ENCODE peak calls at places on chromosomes 2 and 18, in eight cellular contexts. M, I, B, O, S, T, U and X are unnamed samples.

GRCh38 chr2:46014911-46015654 is 282.1 kb upstream of the EPAS1 start:
- DNase-seq in I (no peak), U (peak), B (no peak), T (no peak), O (no peak), M (no peak), S (no peak), X (no peak)

GRCh38 chr2:198326431-198326830 is 522.0 kb downstream of the PLCL1 start:
- DNase-seq in I (no peak), B (no peak), S (no peak), O (no peak), U (no peak), T (no peak), M (no peak), X (no peak)

GRCh38 chr2:115573756-115574155 is 1131.3 kb downstream of the DPP10 start:
- DNase-seq in O (no peak), B (no peak), I (no peak), U (no peak), M (no peak), S (no peak), T (no peak), X (no peak)

GRCh38 chr2:120367649-120368048 is 21.7 kb downstream of the INHBB start:
- DNase-seq in T (no peak), M (no peak), O (peak), B (no peak), S (no peak), U (no peak), I (no peak), X (peak)

GRCh38 chr18:67731853-67732252 is 215.3 kb upstream of the DSEL start:
- DNase-seq in M (no peak), O (no peak), S (no peak), T (no peak), B (no peak), I (no peak), U (no peak), X (peak)

GRCh38 chr18:8411492-8411891 is 197.7 kb upstream of the RAB12 start:
- DNase-seq in B (no peak), T (no peak), O (no peak), M (no peak), U (no peak), I (no peak), S (no peak), X (no peak)

GRCh38 chr2:217650716-217651360 is 352.0 kb downstream of the TNS1 start:
- DNase-seq in M (no peak), S (no peak), U (peak), T (peak), O (peak), B (no peak), I (no peak), X (peak)

GRCh38 chr18:44927127-44927849 is 246.6 kb downstream of the SETBP1 start:
- DNase-seq in T (no peak), U (no peak), M (no peak), B (no peak), O (no peak), I (no peak), S (no peak), X (no peak)

GRCh38 chr2:216159161-216159560 is 50.0 kb downstream of the XRCC5 start:
- DNase-seq in I (no peak), B (no peak), O (no peak), M (no peak), T (no peak), U (no peak), S (no peak), X (no peak)

GRCh38 chr2:107001081-107001480 is 115.1 kb upstream of the ST6GAL2 start:
- DNase-seq in U (no peak), S (no peak), I (no peak), O (no peak), T (no peak), M (no peak), B (no peak), X (no peak)

GRCh38 chr2:53829669-53830290 is 30.0 kb downstream of the GPR75 start:
- DNase-seq in I (no peak), T (no peak), O (no peak), S (no peak), B (no peak), M (no peak), U (peak), X (no peak)

GRCh38 chr2:38417745-38418689 is 40.9 kb upstream of the ATL2 start:
- DNase-seq in B (no peak), U (no peak), T (no peak), I (no peak), O (no peak), M (no peak), S (no peak), X (peak)

GRCh38 chr2:3633089-3633981 is 24.7 kb upstream of the ALLC start:
- DNase-seq in U (peak), I (peak), M (no peak), S (no peak), T (no peak), B (peak), O (peak), X (peak)

GRCh38 chr2:46847185-46847710 is 68.4 kb downstream of the MCFD2 start:
- DNase-seq in M (peak), S (no peak), I (peak), U (peak), O (peak), T (peak), B (peak), X (peak)

GRCh38 chr2:102806250-102806837 is 44.5 kb downstream of the TMEM182 start:
- DNase-seq in T (peak), I (peak), U (peak), O (peak), S (no peak), M (peak), B (peak), X (peak)

GRCh38 chr18:68763082-68763481 is 34.8 kb upstream of the CCDC102B start:
- DNase-seq in B (no peak), I (no peak), T (no peak), U (no peak), M (no peak), O (peak), S (no peak), X (peak)

GRCh38 chr2:241317391-241317790 is 1.7 kb downstream of the SEPTIN2 start:
- DNase-seq in O (no peak), U (no peak), B (no peak), M (no peak), I (no peak), S (no peak), T (no peak), X (no peak)

GRCh38 chr2:101265893-101266499 is 13.3 kb downstream of the CNOT11 start:
- DNase-seq in T (peak), S (no peak), U (no peak), O (no peak), I (no peak), M (peak), B (peak), X (peak)

GRCh38 chr2:146246734-146247523 is 1597.9 kb upstream of the ACVR2A start:
- DNase-seq in S (no peak), B (no peak), T (no peak), M (no peak), U (no peak), I (no peak), O (no peak), X (no peak)

GRCh38 chr2:141692829-141693228 is 438.0 kb downstream of the LRP1B start:
- DNase-seq in U (no peak), T (no peak), I (no peak), O (no peak), S (no peak), B (no peak), M (no peak), X (no peak)

GRCh38 chr2:223884399-223884798 is 47.0 kb upstream of the AP1S3 start:
- DNase-seq in M (no peak), T (no peak), U (no peak), O (no peak), S (no peak), B (no peak), I (no peak), X (no peak)

GRCh38 chr2:173290518-173290917 is 64.2 kb upstream of the CDCA7 start:
- DNase-seq in M (no peak), O (no peak), B (no peak), U (no peak), S (no peak), I (no peak), T (no peak), X (no peak)

GRCh38 chr2:9663008-9663879 is 32.4 kb upstream of the YWHAQ start:
- DNase-seq in B (no peak), T (no peak), O (no peak), S (no peak), M (no peak), U (no peak), I (no peak), X (no peak)

GRCh38 chr2:215369191-215369760 is 57.4 kb downstream of the ATIC start:
- DNase-seq in U (no peak), T (no peak), O (no peak), I (no peak), B (no peak), S (no peak), M (no peak), X (no peak)

GRCh38 chr2:19710230-19710629 is 191.6 kb downstream of the TTC32 start:
- DNase-seq in T (no peak), M (no peak), S (no peak), O (no peak), B (no peak), U (no peak), I (no peak), X (no peak)

GRCh38 chr18:7062844-7063243 is 54.8 kb downstream of the LAMA1 start:
- DNase-seq in M (no peak), T (no peak), U (no peak), I (no peak), O (no peak), S (no peak), B (no peak), X (no peak)

GRCh38 chr2:167140767-167141166 is 252.5 kb downstream of the XIRP2 start:
- DNase-seq in I (no peak), M (no peak), U (peak), B (no peak), S (no peak), O (peak), T (peak), X (peak)

GRCh38 chr2:1872602-1873183 is 128.4 kb upstream of the PXDN start:
- DNase-seq in I (no peak), T (no peak), S (no peak), U (no peak), O (peak), M (peak), B (no peak), X (no peak)

GRCh38 chr2:23508066-23508390 is 123.0 kb downstream of the KLHL29 start:
- DNase-seq in B (no peak), M (no peak), O (no peak), T (no peak), I (no peak), S (no peak), U (no peak), X (no peak)

GRCh38 chr2:70479816-70480215 is 73.8 kb downstream of the TGFA start:
- DNase-seq in S (no peak), U (no peak), T (no peak), I (no peak), B (no peak), M (no peak), O (no peak), X (no peak)

GRCh38 chr2:70340921-70341765 is 39.3 kb upstream of the FAM136A start:
- DNase-seq in B (peak), I (no peak), M (no peak), T (peak), O (peak), U (peak), S (no peak), X (peak)

DNA sequence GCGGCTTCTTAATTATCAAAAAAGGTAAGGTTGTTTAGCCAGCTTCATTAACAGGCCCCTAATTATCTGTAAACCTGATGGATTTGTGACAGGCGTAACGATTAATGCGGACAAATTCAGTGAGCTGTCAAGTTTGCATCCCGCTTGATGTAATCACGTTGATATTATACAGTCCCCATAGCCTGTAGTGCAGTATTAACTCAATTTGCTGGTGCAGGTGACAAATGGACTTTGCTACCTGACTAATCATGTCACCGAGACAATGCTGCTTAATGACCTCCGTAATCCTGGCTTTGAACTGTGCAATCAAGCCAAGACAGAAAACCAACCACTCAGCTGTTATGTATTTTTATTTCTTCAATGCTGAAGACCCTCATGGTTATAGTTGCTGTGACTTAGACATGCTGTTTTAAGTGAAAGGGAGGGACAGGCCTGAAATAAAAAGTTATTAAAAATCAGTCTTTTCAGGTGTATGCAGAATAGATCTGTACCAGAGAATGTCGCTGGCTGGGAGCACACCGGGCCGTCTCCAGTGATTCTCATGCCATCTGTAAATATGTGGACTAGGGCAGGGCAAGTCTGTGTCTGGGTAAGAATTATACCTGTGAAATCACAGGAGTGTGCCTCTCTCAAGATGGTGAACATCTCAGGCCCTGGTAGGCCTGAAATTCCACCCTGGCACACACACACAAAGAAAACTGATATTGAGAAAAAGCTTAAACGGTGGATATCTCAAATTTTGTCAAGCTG is 4.3 kb downstream of the TSHZ1 start:
- DNase-seq in I (no peak), S (no peak), O (no peak), B (peak), U (no peak), M (no peak), T (no peak), X (no peak)
- H3K27ac ChIP-seq in I (no peak), S (no peak), O (no peak), B (peak), U (peak), M (peak), T (no peak), X (no peak)

GRCh38 chr2:219205165-219205538 is 1.4 kb upstream of the ZFAND2B start:
- DNase-seq in S (no peak), O (no peak), I (no peak), U (no peak), T (no peak), M (no peak), B (peak), X (no peak)

GRCh38 chr2:219207254-219207883 is 787 bp downstream of the ZFAND2B start:
- DNase-seq in M (no peak), B (peak), S (no peak), U (no peak), I (no peak), T (peak), O (peak), X (no peak)

GRCh38 chr2:219207884-219208740 is 1.5 kb downstream of the ZFAND2B start:
- DNase-seq in I (no peak), U (no peak), S (no peak), T (no peak), B (peak), M (no peak), O (peak), X (peak)

GRCh38 chr2:219205981-219206441 is 571 bp upstream of the ZFAND2B start:
- DNase-seq in S (no peak), O (no peak), I (no peak), U (no peak), T (no peak), B (no peak), M (no peak), X (no peak)

DNA sequence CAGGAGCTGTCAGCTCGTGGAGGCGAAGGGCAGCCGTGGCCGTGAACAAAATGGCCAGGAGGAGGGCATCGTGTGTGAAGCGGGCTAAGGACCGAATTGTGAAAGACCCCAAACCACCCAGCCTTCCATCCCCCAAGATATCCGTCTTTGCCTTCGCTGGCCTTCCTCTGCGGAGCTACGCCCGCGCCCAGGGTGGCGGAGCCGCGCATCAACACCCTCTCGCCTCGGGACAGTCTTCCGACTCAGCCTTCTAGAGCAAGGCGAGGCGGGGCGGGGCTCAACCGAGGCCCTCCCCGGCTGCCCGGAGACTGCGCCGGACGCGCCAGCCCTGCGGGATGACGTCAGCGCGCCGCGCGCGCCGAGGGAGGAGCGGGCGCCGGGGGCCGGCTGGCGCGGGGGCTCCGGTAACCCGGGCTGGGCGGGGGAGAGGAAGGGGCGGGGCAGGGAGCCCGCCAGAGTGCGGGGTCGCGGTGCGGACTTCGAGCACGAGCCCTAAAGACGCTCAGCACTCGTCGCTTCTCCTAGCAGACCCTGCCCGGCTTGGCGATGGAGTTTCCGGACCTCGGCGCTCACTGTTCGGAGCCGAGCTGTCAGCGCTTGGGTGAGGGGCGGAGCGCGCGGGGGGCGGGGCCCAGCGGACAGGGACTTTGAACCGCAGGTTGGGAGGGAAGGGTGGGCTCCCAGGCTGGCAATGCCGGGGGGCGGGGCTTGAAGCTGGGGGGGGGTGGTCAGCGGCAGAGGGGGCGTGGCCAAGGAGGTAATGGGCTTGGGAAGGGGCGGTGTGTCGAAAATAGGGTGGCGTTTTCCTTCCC is at the start of gene ZFAND2B:
- DNase-seq in U (peak), B (peak), O (peak), S (peak), T (peak), M (peak), I (peak), X (peak)
- TF ChIP-seq CTCF in U (no peak), B (peak), O (no peak), S (no peak), T (peak), M (no peak), I (peak), X (no peak)

DNA sequence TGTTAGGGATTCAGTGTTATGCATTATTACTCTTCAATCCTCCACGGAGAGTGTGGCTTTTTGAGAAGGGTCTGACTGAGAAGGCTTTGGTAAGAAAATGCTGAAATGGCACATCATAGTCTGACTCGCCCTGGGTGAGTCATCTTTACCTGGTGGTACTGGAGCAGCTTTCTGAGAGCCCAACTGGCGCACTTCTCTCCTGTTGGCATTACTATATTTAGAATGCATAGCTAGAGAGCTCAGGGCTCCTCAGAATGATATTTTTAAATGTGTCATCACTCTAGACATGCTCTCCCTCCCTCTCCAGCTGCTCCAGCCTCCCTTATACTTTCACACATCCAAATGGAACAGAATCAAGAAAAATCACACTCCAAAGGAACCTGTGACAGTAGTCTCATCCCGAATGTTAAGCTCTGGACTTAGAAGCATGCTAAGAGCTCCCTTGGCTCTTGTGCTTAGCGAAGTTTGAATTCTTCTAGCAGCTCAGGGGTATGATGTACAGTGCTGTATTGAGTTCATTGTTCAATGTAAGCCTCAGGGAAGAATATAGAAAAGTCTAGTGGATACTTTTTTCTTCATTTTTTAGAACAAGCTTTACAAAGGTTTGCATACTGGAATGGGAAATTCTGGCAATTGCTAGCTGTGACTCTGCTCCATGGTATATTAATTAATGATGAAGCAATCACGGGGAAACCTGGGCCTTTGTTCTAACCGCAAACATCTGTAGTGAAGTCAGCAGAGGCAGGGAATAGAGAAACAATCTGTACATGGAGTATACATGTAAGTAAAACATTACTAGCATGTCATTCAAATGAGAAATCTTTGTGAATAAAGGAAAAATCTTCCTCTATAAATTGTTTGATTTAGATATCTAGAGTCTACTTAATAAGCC is 751.2 kb upstream of the NRXN1 start:
- DNase-seq in O (peak), B (no peak), M (no peak), S (no peak), U (peak), I (no peak), T (no peak), X (peak)
- H3K27ac ChIP-seq in O (no peak), B (no peak), M (no peak), S (no peak), U (peak), I (no peak), T (no peak), X (no peak)

DNA sequence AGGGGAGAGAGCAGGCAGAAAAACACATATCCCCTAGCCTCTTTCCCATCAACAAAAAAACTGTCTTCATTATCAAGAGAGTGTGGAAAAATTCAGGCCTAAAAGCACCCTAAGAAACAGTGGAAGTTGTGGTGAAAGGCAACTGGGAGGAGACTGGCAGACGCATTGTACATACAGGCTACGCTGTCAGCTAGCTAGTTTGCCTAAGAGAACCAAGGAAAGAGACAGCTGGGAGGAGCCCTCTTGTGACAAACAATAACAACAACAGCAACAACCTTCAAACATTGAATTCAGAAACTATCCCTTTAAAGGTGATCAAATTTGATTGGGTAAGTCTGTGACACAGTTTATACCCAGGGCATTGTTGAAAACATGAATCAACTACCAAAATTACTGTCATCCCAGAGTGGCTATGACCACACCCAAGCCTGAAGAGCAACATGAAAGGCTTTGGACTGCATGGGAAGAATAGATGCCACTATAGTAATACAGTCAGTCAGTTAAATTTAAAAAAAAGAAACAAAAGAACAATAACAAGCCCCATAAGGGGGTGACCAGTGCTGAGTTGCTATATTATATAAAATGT is 88.9 kb upstream of the CRIM1 start:
- DNase-seq in M (no peak), U (no peak), T (no peak), B (no peak), S (no peak), I (no peak), O (no peak), X (no peak)
- TF ChIP-seq CTCF in M (no peak), U (no peak), T (no peak), B (no peak), S (no peak), I (no peak), O (no peak), X (no peak)